ENCODE peak calls at places on chromosomes 16 and 17, in nine cellular contexts. One of them, this sample, is unnamed.
A peak's percentile ranks its signal among the peaks of the same experiment; 100 is the strongest.

GRCh38 chr17:385195-385835 is 32.7 kb upstream of the RPH3AL start:
- DNase-seq in CD4-positive, alpha-beta memory T cell: no peak
- DNase-seq in Panc1: no peak
- DNase-seq in hepatocyte: peak; percentile 74
- DNase-seq in upper lobe of right lung: peak; percentile 79
- DNase-seq in heart left ventricle: peak; percentile 77
- DNase-seq in PC-3: peak; percentile 13
- DNase-seq in naive thymus-derived CD4-positive, alpha-beta T cell: peak; percentile 18
- DNase-seq in CD8-positive, alpha-beta memory T cell: peak; percentile 5
- DNase-seq in this sample: peak; percentile 72

GRCh38 chr17:60086822-60087591 is 8.3 kb upstream of the HEATR6 start:
- DNase-seq in PC-3: no peak
- DNase-seq in Panc1: no peak
- DNase-seq in CD8-positive, alpha-beta memory T cell: no peak
- DNase-seq in CD4-positive, alpha-beta memory T cell: no peak
- DNase-seq in hepatocyte: no peak
- DNase-seq in heart left ventricle: no peak
- DNase-seq in upper lobe of right lung: peak; percentile 81
- DNase-seq in naive thymus-derived CD4-positive, alpha-beta T cell: no peak
- DNase-seq in this sample: no peak

GRCh38 chr16:11689031-11689840 is 21.0 kb downstream of the SNN start:
- DNase-seq in upper lobe of right lung: no peak
- DNase-seq in CD8-positive, alpha-beta memory T cell: no peak
- DNase-seq in PC-3: no peak
- DNase-seq in heart left ventricle: no peak
- DNase-seq in Panc1: no peak
- DNase-seq in CD4-positive, alpha-beta memory T cell: no peak
- DNase-seq in naive thymus-derived CD4-positive, alpha-beta T cell: no peak
- DNase-seq in hepatocyte: no peak
- DNase-seq in this sample: no peak

GRCh38 chr16:66894948-66895696 is 14.8 kb downstream of the PDP2 start:
- DNase-seq in upper lobe of right lung: no peak
- DNase-seq in hepatocyte: peak; percentile 87
- DNase-seq in CD4-positive, alpha-beta memory T cell: peak; percentile 53
- DNase-seq in Panc1: no peak
- DNase-seq in PC-3: peak; percentile 70
- DNase-seq in heart left ventricle: peak; percentile 76
- DNase-seq in naive thymus-derived CD4-positive, alpha-beta T cell: peak; percentile 63
- DNase-seq in CD8-positive, alpha-beta memory T cell: peak; percentile 29
- DNase-seq in this sample: peak; percentile 79

GRCh38 chr16:72997141-72997542 is 50.8 kb downstream of the ZFHX3 start:
- DNase-seq in PC-3: peak; percentile 82
- DNase-seq in heart left ventricle: no peak
- DNase-seq in Panc1: no peak
- DNase-seq in hepatocyte: peak; percentile 62
- DNase-seq in CD8-positive, alpha-beta memory T cell: no peak
- DNase-seq in naive thymus-derived CD4-positive, alpha-beta T cell: no peak
- DNase-seq in upper lobe of right lung: no peak
- DNase-seq in CD4-positive, alpha-beta memory T cell: no peak
- DNase-seq in this sample: no peak

GRCh38 chr17:27602721-27603445 is 28.1 kb upstream of the LGALS9 start:
- DNase-seq in hepatocyte: peak; percentile 86
- DNase-seq in Panc1: peak; percentile 38
- DNase-seq in PC-3: peak; percentile 78
- DNase-seq in CD4-positive, alpha-beta memory T cell: peak; percentile 56
- DNase-seq in upper lobe of right lung: peak; percentile 83
- DNase-seq in heart left ventricle: peak; percentile 79
- DNase-seq in CD8-positive, alpha-beta memory T cell: peak; percentile 61
- DNase-seq in naive thymus-derived CD4-positive, alpha-beta T cell: peak; percentile 63
- DNase-seq in this sample: peak; percentile 83

GRCh38 chr17:65052585-65052984 is 4.0 kb downstream of the GNA13 start:
- DNase-seq in CD8-positive, alpha-beta memory T cell: no peak
- DNase-seq in PC-3: no peak
- DNase-seq in CD4-positive, alpha-beta memory T cell: no peak
- DNase-seq in hepatocyte: no peak
- DNase-seq in naive thymus-derived CD4-positive, alpha-beta T cell: no peak
- DNase-seq in Panc1: no peak
- DNase-seq in upper lobe of right lung: no peak
- DNase-seq in heart left ventricle: no peak
- DNase-seq in this sample: no peak

GRCh38 chr17:77191266-77191665 is 50.5 kb downstream of the SEC14L1 start:
- DNase-seq in Panc1: no peak
- DNase-seq in upper lobe of right lung: no peak
- DNase-seq in naive thymus-derived CD4-positive, alpha-beta T cell: no peak
- DNase-seq in PC-3: no peak
- DNase-seq in CD4-positive, alpha-beta memory T cell: no peak
- DNase-seq in hepatocyte: no peak
- DNase-seq in CD8-positive, alpha-beta memory T cell: no peak
- DNase-seq in heart left ventricle: no peak
- DNase-seq in this sample: no peak

GRCh38 chr16:2008631-2009301 is 855 bp downstream of the ZNF598 start:
- DNase-seq in upper lobe of right lung: no peak
- DNase-seq in Panc1: no peak
- DNase-seq in CD4-positive, alpha-beta memory T cell: no peak
- DNase-seq in PC-3: peak; percentile 22
- DNase-seq in heart left ventricle: no peak
- DNase-seq in naive thymus-derived CD4-positive, alpha-beta T cell: no peak
- DNase-seq in hepatocyte: no peak
- DNase-seq in CD8-positive, alpha-beta memory T cell: peak; percentile 35
- DNase-seq in this sample: no peak

GRCh38 chr17:14873996-14874395 is 391.1 kb downstream of the PMP22 start:
- DNase-seq in hepatocyte: no peak
- DNase-seq in PC-3: no peak
- DNase-seq in heart left ventricle: no peak
- DNase-seq in upper lobe of right lung: no peak
- DNase-seq in CD8-positive, alpha-beta memory T cell: no peak
- DNase-seq in Panc1: no peak
- DNase-seq in naive thymus-derived CD4-positive, alpha-beta T cell: no peak
- DNase-seq in CD4-positive, alpha-beta memory T cell: no peak
- DNase-seq in this sample: no peak

GRCh38 chr17:74842599-74843351 is 16.9 kb downstream of the GRIN2C start:
- DNase-seq in upper lobe of right lung: peak; percentile 92
- DNase-seq in CD4-positive, alpha-beta memory T cell: no peak
- DNase-seq in naive thymus-derived CD4-positive, alpha-beta T cell: no peak
- DNase-seq in PC-3: peak; percentile 82
- DNase-seq in Panc1: no peak
- DNase-seq in hepatocyte: peak; percentile 87
- DNase-seq in CD8-positive, alpha-beta memory T cell: no peak
- DNase-seq in heart left ventricle: peak; percentile 89
- DNase-seq in this sample: peak; percentile 92

GRCh38 chr16:88482630-88483391 is 29.7 kb downstream of the ZFPM1 start:
- DNase-seq in heart left ventricle: no peak
- DNase-seq in PC-3: no peak
- DNase-seq in CD4-positive, alpha-beta memory T cell: no peak
- DNase-seq in hepatocyte: no peak
- DNase-seq in CD8-positive, alpha-beta memory T cell: no peak
- DNase-seq in upper lobe of right lung: no peak
- DNase-seq in Panc1: no peak
- DNase-seq in naive thymus-derived CD4-positive, alpha-beta T cell: no peak
- DNase-seq in this sample: no peak
- H3K4me3 ChIP-seq in heart left ventricle: no peak overlapping the region
- H3K4me3 ChIP-seq in PC-3: no peak overlapping the region
- H3K4me3 ChIP-seq in CD4-positive, alpha-beta memory T cell: no peak overlapping the region
- H3K4me3 ChIP-seq in hepatocyte: no peak overlapping the region
- H3K4me3 ChIP-seq in CD8-positive, alpha-beta memory T cell: no peak overlapping the region
- H3K4me3 ChIP-seq in upper lobe of right lung: no peak overlapping the region
- H3K4me3 ChIP-seq in Panc1: no peak overlapping the region
- H3K4me3 ChIP-seq in naive thymus-derived CD4-positive, alpha-beta T cell: no peak overlapping the region
- H3K4me3 ChIP-seq in this sample: no peak overlapping the region

GRCh38 chr17:69912819-69913218 is 162.2 kb upstream of the KCNJ16 start:
- DNase-seq in naive thymus-derived CD4-positive, alpha-beta T cell: no peak
- DNase-seq in CD8-positive, alpha-beta memory T cell: no peak
- DNase-seq in PC-3: no peak
- DNase-seq in heart left ventricle: no peak
- DNase-seq in hepatocyte: no peak
- DNase-seq in Panc1: no peak
- DNase-seq in CD4-positive, alpha-beta memory T cell: no peak
- DNase-seq in upper lobe of right lung: no peak
- DNase-seq in this sample: no peak

GRCh38 chr17:69918164-69918563 is 156.9 kb upstream of the KCNJ16 start:
- DNase-seq in CD4-positive, alpha-beta memory T cell: no peak
- DNase-seq in upper lobe of right lung: no peak
- DNase-seq in heart left ventricle: no peak
- DNase-seq in PC-3: no peak
- DNase-seq in Panc1: no peak
- DNase-seq in CD8-positive, alpha-beta memory T cell: no peak
- DNase-seq in naive thymus-derived CD4-positive, alpha-beta T cell: no peak
- DNase-seq in hepatocyte: no peak
- DNase-seq in this sample: no peak

GRCh38 chr17:69913241-69914015 is 161.6 kb upstream of the KCNJ16 start:
- DNase-seq in Panc1: no peak
- DNase-seq in hepatocyte: no peak
- DNase-seq in CD8-positive, alpha-beta memory T cell: no peak
- DNase-seq in upper lobe of right lung: no peak
- DNase-seq in CD4-positive, alpha-beta memory T cell: no peak
- DNase-seq in naive thymus-derived CD4-positive, alpha-beta T cell: no peak
- DNase-seq in heart left ventricle: no peak
- DNase-seq in PC-3: no peak
- DNase-seq in this sample: no peak

GRCh38 chr17:69919789-69920188 is 155.2 kb upstream of the KCNJ16 start:
- DNase-seq in PC-3: no peak
- DNase-seq in Panc1: no peak
- DNase-seq in CD4-positive, alpha-beta memory T cell: no peak
- DNase-seq in hepatocyte: no peak
- DNase-seq in CD8-positive, alpha-beta memory T cell: no peak
- DNase-seq in upper lobe of right lung: no peak
- DNase-seq in heart left ventricle: no peak
- DNase-seq in naive thymus-derived CD4-positive, alpha-beta T cell: no peak
- DNase-seq in this sample: no peak

DNA sequence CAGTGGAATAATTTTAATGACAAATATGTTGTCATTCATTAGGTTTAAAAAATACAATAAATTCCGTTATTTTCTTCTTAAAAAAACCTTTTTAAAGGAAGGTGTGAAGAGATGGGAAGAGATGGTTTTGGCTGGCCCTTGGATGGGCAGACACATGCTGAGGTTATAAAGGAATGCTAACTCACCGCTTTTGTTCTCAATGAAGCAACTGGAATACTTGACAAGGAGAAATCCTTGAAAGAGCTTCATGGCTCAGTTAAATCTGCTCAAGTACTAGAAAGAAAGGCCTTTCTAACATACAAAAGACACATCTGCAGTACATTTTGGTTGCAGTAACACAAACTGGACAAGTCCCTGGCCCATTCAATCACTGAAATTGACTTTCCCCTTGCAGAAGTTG is 158.3 kb upstream of the KCNJ16 start:
- DNase-seq in upper lobe of right lung: no peak
- DNase-seq in CD4-positive, alpha-beta memory T cell: no peak
- DNase-seq in Panc1: no peak
- DNase-seq in CD8-positive, alpha-beta memory T cell: no peak
- DNase-seq in naive thymus-derived CD4-positive, alpha-beta T cell: no peak
- DNase-seq in PC-3: no peak
- DNase-seq in hepatocyte: no peak
- DNase-seq in heart left ventricle: no peak
- DNase-seq in this sample: no peak
- H3K27ac ChIP-seq in upper lobe of right lung: no peak overlapping the region
- H3K27ac ChIP-seq in CD4-positive, alpha-beta memory T cell: no peak overlapping the region
- H3K27ac ChIP-seq in Panc1: no peak overlapping the region
- H3K27ac ChIP-seq in CD8-positive, alpha-beta memory T cell: no peak overlapping the region
- H3K27ac ChIP-seq in naive thymus-derived CD4-positive, alpha-beta T cell: no peak overlapping the region
- H3K27ac ChIP-seq in PC-3: no peak overlapping the region
- H3K27ac ChIP-seq in hepatocyte: no peak overlapping the region
- H3K27ac ChIP-seq in heart left ventricle: no peak overlapping the region
- H3K27ac ChIP-seq in this sample: no peak overlapping the region

GRCh38 chr17:79955167-79955549 is 80.5 kb downstream of the TBC1D16 start:
- DNase-seq in upper lobe of right lung: peak; percentile 61
- DNase-seq in naive thymus-derived CD4-positive, alpha-beta T cell: no peak
- DNase-seq in CD8-positive, alpha-beta memory T cell: no peak
- DNase-seq in Panc1: no peak
- DNase-seq in CD4-positive, alpha-beta memory T cell: no peak
- DNase-seq in heart left ventricle: no peak
- DNase-seq in PC-3: no peak
- DNase-seq in hepatocyte: no peak
- DNase-seq in this sample: peak; percentile 51

GRCh38 chr17:79955961-79956735 is 79.5 kb downstream of the TBC1D16 start:
- DNase-seq in Panc1: no peak
- DNase-seq in CD8-positive, alpha-beta memory T cell: no peak
- DNase-seq in PC-3: no peak
- DNase-seq in naive thymus-derived CD4-positive, alpha-beta T cell: no peak
- DNase-seq in heart left ventricle: no peak
- DNase-seq in upper lobe of right lung: peak; percentile 56
- DNase-seq in hepatocyte: no peak
- DNase-seq in CD4-positive, alpha-beta memory T cell: no peak
- DNase-seq in this sample: peak; percentile 58

GRCh38 chr17:79953335-79953734 is 82.3 kb downstream of the TBC1D16 start:
- DNase-seq in Panc1: no peak
- DNase-seq in hepatocyte: no peak
- DNase-seq in naive thymus-derived CD4-positive, alpha-beta T cell: no peak
- DNase-seq in upper lobe of right lung: no peak
- DNase-seq in CD8-positive, alpha-beta memory T cell: no peak
- DNase-seq in PC-3: no peak
- DNase-seq in heart left ventricle: no peak
- DNase-seq in CD4-positive, alpha-beta memory T cell: no peak
- DNase-seq in this sample: no peak

GRCh38 chr17:79952915-79953314 is 82.8 kb downstream of the TBC1D16 start:
- DNase-seq in CD4-positive, alpha-beta memory T cell: no peak
- DNase-seq in naive thymus-derived CD4-positive, alpha-beta T cell: no peak
- DNase-seq in Panc1: no peak
- DNase-seq in heart left ventricle: no peak
- DNase-seq in upper lobe of right lung: no peak
- DNase-seq in PC-3: no peak
- DNase-seq in CD8-positive, alpha-beta memory T cell: no peak
- DNase-seq in hepatocyte: no peak
- DNase-seq in this sample: peak; percentile 46

GRCh38 chr17:79954281-79955166 is 81.1 kb downstream of the TBC1D16 start:
- DNase-seq in PC-3: no peak
- DNase-seq in CD8-positive, alpha-beta memory T cell: no peak
- DNase-seq in CD4-positive, alpha-beta memory T cell: no peak
- DNase-seq in upper lobe of right lung: peak; percentile 51
- DNase-seq in heart left ventricle: peak; percentile 13
- DNase-seq in Panc1: no peak
- DNase-seq in hepatocyte: no peak
- DNase-seq in naive thymus-derived CD4-positive, alpha-beta T cell: no peak
- DNase-seq in this sample: no peak
- H3K4me1 ChIP-seq in PC-3: no peaks in the 10 kb centered on the region
- H3K4me1 ChIP-seq in CD8-positive, alpha-beta memory T cell: no peaks in the 10 kb centered on the region
- H3K4me1 ChIP-seq in CD4-positive, alpha-beta memory T cell: no peaks in the 10 kb centered on the region
- H3K4me1 ChIP-seq in upper lobe of right lung: peaks cover 19% of the 10 kb centered on the region
- H3K4me1 ChIP-seq in heart left ventricle: peaks cover 20% of the 10 kb centered on the region
- H3K4me1 ChIP-seq in Panc1: no peaks in the 10 kb centered on the region
- H3K4me1 ChIP-seq in hepatocyte: peaks cover 39% of the 10 kb centered on the region
- H3K4me1 ChIP-seq in naive thymus-derived CD4-positive, alpha-beta T cell: no peaks in the 10 kb centered on the region
- H3K4me1 ChIP-seq in this sample: no peaks in the 10 kb centered on the region

DNA sequence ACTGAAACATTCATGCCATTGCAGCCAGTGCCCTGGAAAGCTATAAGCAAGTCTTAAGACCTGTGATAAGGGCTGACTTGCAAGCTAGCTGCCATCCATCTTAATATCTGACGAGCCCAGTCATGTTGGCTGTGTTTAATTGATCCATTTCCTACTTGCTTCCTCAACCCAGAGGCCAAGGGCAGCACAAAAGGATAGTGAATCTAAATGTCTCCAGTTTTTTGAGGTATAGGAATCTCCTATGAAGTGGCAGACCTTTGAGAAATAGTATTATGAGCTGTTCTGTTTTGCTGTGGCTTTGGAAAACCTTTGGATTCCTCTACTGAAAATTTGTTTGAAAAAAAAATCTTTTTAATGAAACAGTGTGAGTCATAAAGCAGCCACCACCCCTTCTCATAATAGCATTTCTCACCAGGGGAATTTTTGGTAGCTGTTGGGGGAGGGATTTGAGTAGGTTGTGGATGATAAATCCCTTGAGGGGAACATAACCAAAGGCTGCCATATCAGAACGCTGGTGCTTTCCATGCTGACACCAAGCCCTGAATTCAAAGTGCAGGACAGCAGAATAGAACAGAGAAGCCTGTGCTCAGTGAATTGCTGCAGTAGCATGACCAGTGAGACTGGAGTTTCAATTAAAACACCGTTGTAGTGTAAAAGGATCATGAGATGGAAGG is 12.9 kb downstream of the ZNRF1 start:
- DNase-seq in hepatocyte: peak; percentile 35
- DNase-seq in heart left ventricle: no peak
- DNase-seq in upper lobe of right lung: no peak
- DNase-seq in CD8-positive, alpha-beta memory T cell: no peak
- DNase-seq in CD4-positive, alpha-beta memory T cell: peak; percentile 26
- DNase-seq in Panc1: no peak
- DNase-seq in naive thymus-derived CD4-positive, alpha-beta T cell: no peak
- DNase-seq in PC-3: peak; percentile 83
- DNase-seq in this sample: no peak
- H3K4me3 ChIP-seq in hepatocyte: no peak overlapping the region
- H3K4me3 ChIP-seq in heart left ventricle: no peak overlapping the region
- H3K4me3 ChIP-seq in upper lobe of right lung: no peak overlapping the region
- H3K4me3 ChIP-seq in CD8-positive, alpha-beta memory T cell: no peak overlapping the region
- H3K4me3 ChIP-seq in CD4-positive, alpha-beta memory T cell: no peak overlapping the region
- H3K4me3 ChIP-seq in Panc1: peak overlapping the region; percentile 12
- H3K4me3 ChIP-seq in naive thymus-derived CD4-positive, alpha-beta T cell: no peak overlapping the region
- H3K4me3 ChIP-seq in PC-3: peak overlapping the region; percentile 29
- H3K4me3 ChIP-seq in this sample: no peak overlapping the region